ENCODE peak calls at places on chromosome 5, in ten cellular contexts. X is OCI-LY7, E is aorta, U is Panc1, T is BE2C, G is HCT116, H is prostate gland, P is endothelial cell of umbilical vein, J is BJ, D is heart left ventricle. Y is an unnamed sample. For H3K36me3, the result is how much of the 10 kb centered on the place peaks cover.

GRCh38 chr5:168987540-168988300 is 313.2 kb downstream of the SLIT3 start:
- DNase-seq in X (peak), E (peak), U (peak), T (peak), G (peak), H (peak), P (peak), J (no peak), D (peak), Y (peak)

GRCh38 chr5:157280927-157281326 is 15.0 kb downstream of the CYFIP2 start:
- DNase-seq in X (no peak), E (no peak), U (no peak), T (no peak), G (no peak), H (no peak), P (peak), J (peak), D (no peak), Y (no peak)

GRCh38 chr5:66821626-66822429 is 225.6 kb downstream of the MAST4 start:
- DNase-seq in X (no peak), E (no peak), U (no peak), T (no peak), G (no peak), H (no peak), P (no peak), J (no peak), D (no peak), Y (no peak)

GRCh38 chr5:59673438-59674058 is 220.0 kb downstream of the PDE4D start:
- DNase-seq in X (peak), E (no peak), U (no peak), T (no peak), G (peak), H (no peak), P (peak), J (no peak), D (no peak), Y (no peak)

GRCh38 chr5:76622973-76623596 is at the start of gene F2RL2:
- DNase-seq in X (no peak), E (no peak), U (no peak), T (no peak), G (no peak), H (no peak), P (peak), J (peak), D (peak), Y (no peak)

GRCh38 chr5:156096259-156096658 is 230.7 kb upstream of the SGCD start:
- DNase-seq in X (no peak), E (no peak), U (no peak), T (no peak), G (no peak), H (no peak), P (no peak), J (peak), D (no peak), Y (no peak)

GRCh38 chr5:171647043-171647899 is 138.3 kb upstream of the SMIM23 start:
- DNase-seq in X (no peak), E (no peak), U (no peak), T (peak), G (peak), H (no peak), P (peak), J (no peak), D (peak), Y (no peak)

GRCh38 chr5:137137013-137137632 is 362.0 kb downstream of the SPOCK1 start:
- DNase-seq in X (no peak), E (no peak), U (no peak), T (no peak), G (no peak), H (no peak), P (peak), J (no peak), D (no peak), Y (no peak)

GRCh38 chr5:122089614-122090013 is 11.6 kb upstream of the LOX start:
- DNase-seq in X (no peak), E (no peak), U (no peak), T (no peak), G (no peak), H (no peak), P (peak), J (peak), D (peak), Y (no peak)

GRCh38 chr5:158286827-158287226 is 427.9 kb upstream of the CLINT1 start:
- DNase-seq in X (no peak), E (no peak), U (no peak), T (no peak), G (no peak), H (no peak), P (no peak), J (no peak), D (no peak), Y (no peak)

GRCh38 chr5:159878988-159879471 is 37.3 kb upstream of the ADRA1B start:
- DNase-seq in X (no peak), E (peak), U (no peak), T (peak), G (no peak), H (no peak), P (no peak), J (peak), D (peak), Y (peak)

GRCh38 chr5:103375356-103375755 is 116.8 kb downstream of the MACIR start:
- DNase-seq in X (no peak), E (no peak), U (no peak), T (no peak), G (no peak), H (no peak), P (no peak), J (no peak), D (no peak), Y (no peak)

GRCh38 chr5:23027830-23028229 is 174.7 kb upstream of the CDH12 start:
- DNase-seq in X (no peak), E (no peak), U (no peak), T (no peak), G (no peak), H (no peak), P (no peak), J (no peak), D (no peak), Y (no peak)

GRCh38 chr5:18119156-18119785 is 485.0 kb downstream of the TAF11L14 start:
- DNase-seq in X (no peak), E (no peak), U (no peak), T (peak), G (no peak), H (no peak), P (no peak), J (no peak), D (no peak), Y (no peak)

GRCh38 chr5:141960018-141960417 is 2.0 kb upstream of the PCDH12 start:
- DNase-seq in X (peak), E (no peak), U (no peak), T (peak), G (no peak), H (no peak), P (no peak), J (no peak), D (no peak), Y (no peak)

GRCh38 chr5:9196403-9197224 is 349.3 kb downstream of the SEMA5A start:
- DNase-seq in X (no peak), E (no peak), U (no peak), T (no peak), G (no peak), H (no peak), P (no peak), J (no peak), D (no peak), Y (no peak)

GRCh38 chr5:139845846-139846681 is 50.5 kb downstream of the PSD2 start:
- DNase-seq in X (no peak), E (no peak), U (no peak), T (no peak), G (no peak), H (peak), P (no peak), J (no peak), D (no peak), Y (no peak)

GRCh38 chr5:143207563-143208364 is 195.7 kb downstream of the NR3C1 start:
- DNase-seq in X (no peak), E (no peak), U (no peak), T (no peak), G (no peak), H (no peak), P (peak), J (no peak), D (no peak), Y (no peak)

GRCh38 chr5:145681216-145681615 is 153.9 kb downstream of the PRELID2 start:
- DNase-seq in X (no peak), E (no peak), U (no peak), T (no peak), G (no peak), H (no peak), P (no peak), J (no peak), D (no peak), Y (no peak)

GRCh38 chr5:168311061-168311566 is 19.7 kb downstream of the WWC1 start:
- DNase-seq in X (no peak), E (no peak), U (no peak), T (no peak), G (no peak), H (no peak), P (no peak), J (no peak), D (no peak), Y (no peak)

GRCh38 chr5:112860929-112861637 is at the start of gene SRP19:
- DNase-seq in X (peak), E (peak), U (peak), T (peak), G (peak), H (peak), P (peak), J (peak), D (peak), Y (peak)

GRCh38 chr5:63213256-63213655 is 634.6 kb downstream of the LRRC70 start:
- DNase-seq in X (no peak), E (no peak), U (no peak), T (no peak), G (no peak), H (no peak), P (no peak), J (no peak), D (no peak), Y (no peak)

GRCh38 chr5:144487761-144488160 is 317.1 kb downstream of the KCTD16 start:
- DNase-seq in X (no peak), E (no peak), U (no peak), T (no peak), G (no peak), H (no peak), P (no peak), J (no peak), D (no peak), Y (no peak)

GRCh38 chr5:10023494-10023893 is 226.2 kb downstream of the ATPSCKMT start:
- DNase-seq in X (no peak), E (no peak), U (no peak), T (no peak), G (no peak), H (no peak), P (no peak), J (no peak), D (no peak), Y (no peak)

GRCh38 chr5:31811210-31811609 is 172.3 kb downstream of the PDZD2 start:
- DNase-seq in X (no peak), E (no peak), U (peak), T (no peak), G (peak), H (no peak), P (peak), J (peak), D (peak), Y (no peak)

GRCh38 chr5:114377050-114377844 is 15.4 kb downstream of the KCNN2 start:
- DNase-seq in X (no peak), E (no peak), U (no peak), T (no peak), G (no peak), H (no peak), P (no peak), J (no peak), D (no peak), Y (no peak)

GRCh38 chr5:180910182-180910581 is 11.2 kb downstream of the BTNL8 start:
- DNase-seq in X (no peak), E (no peak), U (no peak), T (no peak), G (no peak), H (no peak), P (no peak), J (no peak), D (no peak), Y (no peak)

GRCh38 chr5:10689391-10690081 is 71.5 kb downstream of the DAP start:
- DNase-seq in X (peak), E (no peak), U (no peak), T (peak), G (no peak), H (no peak), P (peak), J (no peak), D (no peak), Y (no peak)

GRCh38 chr5:97162045-97162444 is 19.6 kb upstream of the LIX1 start:
- DNase-seq in X (peak), E (no peak), U (peak), T (peak), G (peak), H (peak), P (peak), J (peak), D (peak), Y (no peak)

GRCh38 chr5:115378754-115379153 is 82.3 kb upstream of the CCDC112 start:
- DNase-seq in X (no peak), E (no peak), U (no peak), T (no peak), G (no peak), H (no peak), P (no peak), J (no peak), D (no peak), Y (no peak)

GRCh38 chr5:52838306-52839015 is 50.7 kb downstream of the ITGA1 start:
- DNase-seq in X (no peak), E (no peak), U (no peak), T (no peak), G (no peak), H (no peak), P (no peak), J (no peak), D (no peak), Y (no peak)

GRCh38 chr5:9490494-9491097 is 55.3 kb downstream of the SEMA5A start:
- DNase-seq in X (no peak), E (no peak), U (no peak), T (no peak), G (no peak), H (no peak), P (no peak), J (no peak), D (no peak), Y (no peak)

GRCh38 chr5:118923295-118924005 is 64.9 kb downstream of the DTWD2 start:
- DNase-seq in X (no peak), E (no peak), U (no peak), T (no peak), G (no peak), H (no peak), P (no peak), J (no peak), D (no peak), Y (no peak)
- H3K36me3 ChIP-seq in X (under half), E (under half), U (under half), T (under half), G (under half), H (under half), P (under half), J (under half), D (under half), Y (under half)

DNA sequence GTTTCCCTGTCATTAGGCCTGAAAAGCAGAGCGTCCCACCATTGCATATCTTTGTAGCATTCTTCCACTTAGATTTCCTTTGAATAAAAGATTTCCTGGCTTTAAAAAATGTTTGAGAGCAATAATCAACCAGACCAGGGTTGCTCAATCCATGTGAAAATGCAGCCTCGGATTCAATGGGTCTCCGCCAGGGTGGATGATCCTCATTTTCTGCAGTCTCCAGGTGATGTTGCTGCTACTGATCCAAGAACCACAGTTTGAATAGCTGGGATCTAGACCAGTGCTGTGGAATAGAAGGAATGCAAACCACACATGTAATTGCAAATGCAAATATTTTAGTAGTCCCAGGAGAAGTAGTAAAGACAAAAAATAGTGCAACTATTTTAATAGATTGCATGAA is 317.6 kb downstream of the IRX1 start:
- DNase-seq in X (no peak), E (no peak), U (no peak), T (no peak), G (no peak), H (no peak), P (no peak), J (no peak), D (no peak), Y (no peak)
- H3K36me3 ChIP-seq in X (under half), E (under half), U (under half), T (under half), G (under half), H (under half), P (under half), J (under half), D (under half), Y (under half)

DNA sequence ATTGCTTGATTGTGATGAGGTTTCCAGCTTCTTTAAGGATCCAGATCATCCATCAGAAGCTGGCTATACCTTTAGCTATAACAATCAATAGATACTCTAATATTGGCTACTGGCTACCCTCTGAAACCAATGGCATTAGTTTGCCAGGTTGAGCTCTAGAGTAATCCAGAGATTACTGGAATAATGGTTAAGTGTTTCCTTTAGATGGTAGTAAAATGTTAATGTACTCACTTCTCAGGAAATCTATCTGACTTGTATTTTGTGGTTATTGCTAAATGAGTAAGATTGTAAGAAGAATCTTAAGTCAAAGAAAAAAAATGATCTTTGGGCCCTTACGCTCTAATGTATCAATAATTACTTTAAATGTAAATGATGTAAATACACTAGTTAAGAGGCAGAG is 57.6 kb upstream of the OTP start:
- DNase-seq in X (no peak), E (no peak), U (no peak), T (no peak), G (no peak), H (no peak), P (no peak), J (no peak), D (no peak), Y (no peak)
- H3K36me3 ChIP-seq in X (half or more), E (under half), U (under half), T (under half), G (under half), H (under half), P (under half), J (under half), D (under half), Y (under half)

GRCh38 chr5:148398698-148399121 is 15.0 kb downstream of the FBXO38 start:
- DNase-seq in X (no peak), E (no peak), U (no peak), T (no peak), G (no peak), H (no peak), P (peak), J (no peak), D (no peak), Y (no peak)
- H3K36me3 ChIP-seq in X (half or more), E (under half), U (under half), T (under half), G (under half), H (under half), P (under half), J (under half), D (under half), Y (half or more)

DNA sequence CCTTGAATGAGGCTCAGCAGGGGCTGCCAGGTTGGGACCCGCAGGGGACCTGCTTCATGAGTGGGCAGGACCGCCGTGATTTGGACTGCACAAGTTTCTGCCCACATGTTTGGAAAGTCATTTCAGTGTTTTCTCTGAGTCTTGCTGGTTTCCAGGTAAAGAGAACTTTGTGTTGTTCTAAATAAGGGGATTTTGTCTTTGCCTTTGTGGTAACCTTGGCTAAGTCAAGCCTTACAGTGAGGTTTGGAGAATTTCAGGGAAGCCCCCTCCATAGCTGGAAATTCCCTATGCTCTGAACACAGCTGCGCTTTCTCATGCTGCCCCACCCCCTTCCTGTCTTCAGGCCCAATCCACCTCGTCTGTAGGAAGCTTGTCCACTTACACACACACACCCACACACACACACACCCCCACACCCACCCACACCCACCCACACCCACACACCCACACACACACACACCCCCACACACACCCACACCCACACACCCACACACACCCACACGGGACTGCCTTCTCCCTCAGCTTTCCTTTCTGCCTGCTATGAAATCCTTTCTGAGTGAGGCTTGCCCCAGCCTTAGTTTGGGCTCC is 270.1 kb downstream of the HSPA4 start:
- DNase-seq in X (no peak), E (no peak), U (no peak), T (no peak), G (no peak), H (no peak), P (no peak), J (no peak), D (no peak), Y (no peak)
- H3K36me3 ChIP-seq in X (under half), E (under half), U (under half), T (under half), G (under half), H (under half), P (under half), J (under half), D (under half), Y (under half)

GRCh38 chr5:179885491-179886090 is 22.1 kb downstream of the TBC1D9B start:
- DNase-seq in X (no peak), E (peak), U (no peak), T (no peak), G (no peak), H (no peak), P (no peak), J (no peak), D (peak), Y (no peak)

GRCh38 chr5:179889885-179890284 is 17.8 kb downstream of the TBC1D9B start:
- DNase-seq in X (no peak), E (no peak), U (no peak), T (no peak), G (no peak), H (no peak), P (no peak), J (no peak), D (peak), Y (no peak)

GRCh38 chr5:179887802-179888201 is 19.9 kb downstream of the TBC1D9B start:
- DNase-seq in X (no peak), E (no peak), U (no peak), T (no peak), G (no peak), H (no peak), P (no peak), J (no peak), D (peak), Y (no peak)

GRCh38 chr5:179886190-179886589 is 21.5 kb downstream of the TBC1D9B start:
- DNase-seq in X (no peak), E (no peak), U (no peak), T (no peak), G (no peak), H (no peak), P (no peak), J (no peak), D (peak), Y (no peak)

GRCh38 chr5:179887095-179887494 is 20.6 kb downstream of the TBC1D9B start:
- DNase-seq in X (no peak), E (no peak), U (no peak), T (no peak), G (no peak), H (no peak), P (no peak), J (no peak), D (peak), Y (no peak)
- H3K36me3 ChIP-seq in X (half or more), E (under half), U (under half), T (under half), G (half or more), H (under half), P (under half), J (under half), D (under half), Y (half or more)

DNA sequence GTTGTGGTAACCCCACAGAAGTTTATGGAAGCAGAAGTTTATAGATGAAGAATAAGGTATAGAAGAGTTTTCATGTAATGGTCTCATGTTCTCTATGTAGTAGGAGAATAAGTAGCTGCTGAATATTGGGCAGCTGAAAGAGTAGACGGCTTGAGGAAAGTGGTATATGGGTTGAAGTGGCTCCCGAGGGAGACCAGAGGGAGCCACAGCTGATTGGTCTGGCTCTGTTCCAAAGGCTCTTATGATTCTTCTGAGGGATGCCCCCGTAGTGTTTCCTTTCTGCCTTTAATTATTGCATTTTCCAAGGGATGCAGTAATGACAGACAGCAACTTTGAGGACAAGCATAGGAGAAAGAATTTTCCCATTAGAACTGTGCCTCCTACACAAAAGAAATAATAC is 30.1 kb upstream of the TENT2 start:
- DNase-seq in X (no peak), E (no peak), U (no peak), T (no peak), G (no peak), H (no peak), P (no peak), J (no peak), D (no peak), Y (no peak)
- H3K36me3 ChIP-seq in X (under half), E (under half), U (under half), T (under half), G (under half), H (under half), P (under half), J (under half), D (under half), Y (under half)